ENCODE peak calls at places on chromosomes 13 and 19, in seven cellular contexts. C is CD4-positive, alpha-beta T cell; P is omental fat pad; O is stimulated activated effector memory CD8-positive, alpha-beta T cell treated with anti-CD3 and anti-CD28 coated beads, Interleukin-12 subunit alpha, Interleukin-12 subunit beta, amount 100 ng/mL, for 72 hours; T is epithelial cell of prostate; E is activated T-cell treated with anti-CD3 and anti-CD28 coated beads, Interleukin-2, amount 50 U/mL, for 24 hours; K is ascending aorta. D is an unnamed sample.

GRCh38 chr13:44311011-44311481 is 62.6 kb upstream of the SERP2 start:
- DNase-seq in K (peak), E (no peak), P (no peak), O (no peak), C (no peak), T (peak), D (no peak)

GRCh38 chr19:13881231-13881691 is 4.3 kb downstream of the NANOS3 start:
- DNase-seq in T (no peak), C (no peak), O (no peak), K (no peak), E (peak), P (no peak), D (no peak)

GRCh38 chr13:40776681-40777165 is 5.7 kb upstream of the MRPS31 start:
- DNase-seq in E (peak), T (no peak), K (no peak), P (no peak), O (peak), C (peak), D (peak)

GRCh38 chr13:101139076-101139475 is 277.2 kb downstream of the NALCN start:
- DNase-seq in T (no peak), O (no peak), C (no peak), P (no peak), K (no peak), E (no peak), D (no peak)

GRCh38 chr13:97119899-97120745 is 102.0 kb upstream of the MBNL2 start:
- DNase-seq in E (no peak), K (no peak), O (no peak), T (no peak), P (no peak), C (no peak), D (no peak)

GRCh38 chr13:110850840-110851239 is 64.0 kb downstream of the ANKRD10 start:
- DNase-seq in O (no peak), E (no peak), K (no peak), P (no peak), C (no peak), T (no peak), D (no peak)

GRCh38 chr19:5321851-5322681 is 18.5 kb downstream of the PTPRS start:
- DNase-seq in C (peak), P (no peak), E (peak), O (no peak), T (no peak), K (no peak), D (no peak)

GRCh38 chr13:106532111-106532929 is 3.1 kb downstream of the EFNB2 start:
- DNase-seq in K (no peak), P (no peak), O (no peak), T (no peak), C (no peak), E (no peak), D (peak)

GRCh38 chr13:32840840-32841713 is 175.1 kb upstream of the KL start:
- DNase-seq in O (no peak), K (no peak), T (no peak), P (no peak), C (no peak), E (no peak), D (no peak)

GRCh38 chr19:38661996-38662395 is 14.5 kb downstream of the ACTN4 start:
- DNase-seq in E (no peak), O (no peak), K (no peak), T (peak), C (no peak), P (no peak), D (no peak)

GRCh38 chr19:54218960-54219661 is 3.7 kb downstream of the LILRB3 start:
- DNase-seq in K (no peak), P (no peak), T (no peak), E (no peak), C (no peak), O (no peak), D (no peak)

GRCh38 chr13:109584844-109585361 is 201.5 kb downstream of the IRS2 start:
- DNase-seq in E (no peak), K (no peak), T (no peak), P (no peak), O (no peak), C (no peak), D (no peak)

GRCh38 chr13:59843040-59843439 is 320.7 kb downstream of the DIAPH3 start:
- DNase-seq in E (no peak), C (no peak), T (no peak), P (no peak), O (no peak), K (no peak), D (peak)

GRCh38 chr13:46648166-46648607 is 95.2 kb downstream of the LRCH1 start:
- DNase-seq in O (no peak), T (no peak), E (no peak), C (no peak), P (no peak), K (no peak), D (peak)

GRCh38 chr19:15810335-15810734 is 5.1 kb downstream of the OR10H1 start:
- DNase-seq in C (no peak), E (no peak), P (no peak), O (no peak), K (no peak), T (no peak), D (peak)

GRCh38 chr13:80571346-80572307 is 230.7 kb upstream of the SPRY2 start:
- DNase-seq in P (no peak), O (no peak), C (no peak), K (no peak), E (no peak), T (no peak), D (no peak)

GRCh38 chr19:6026390-6026897 is 48.5 kb upstream of the RANBP3 start:
- DNase-seq in K (no peak), E (no peak), T (no peak), P (no peak), C (no peak), O (no peak), D (no peak)

GRCh38 chr19:2268480-2268830 is 12.2 kb upstream of the JSRP1 start:
- DNase-seq in O (no peak), P (no peak), E (no peak), K (no peak), C (no peak), T (no peak), D (no peak)

GRCh38 chr13:98484289-98485219 is 92.4 kb downstream of the STK24 start:
- DNase-seq in E (peak), C (peak), K (peak), P (peak), O (peak), T (peak), D (peak)

GRCh38 chr19:11766597-11767591 is at the start of gene ZNF441:
- DNase-seq in E (peak), O (peak), P (peak), C (peak), T (peak), K (peak), D (peak)

D was measured in dermis blood vessel endothelial cell.